ENCODE peak calls at places on chromosomes 6 and 20, in four cellular contexts. S is HepG2, A is H1, V is K562. B is an unnamed sample.

GRCh38 chr6:6972456-6972855 is 135.3 kb upstream of the RREB1 start:
- DNase-seq in S (no peak), A (no peak), V (peak), B (no peak)

GRCh38 chr6:44431118-44431725 is 43.7 kb downstream of the CDC5L start:
- DNase-seq in S (peak), A (no peak), V (peak), B (peak)

GRCh38 chr20:20489623-20490341 is 121.9 kb downstream of the INSM1 start:
- DNase-seq in S (no peak), A (no peak), V (no peak), B (no peak)

GRCh38 chr20:37714973-37715657 is 21.3 kb downstream of the CTNNBL1 start:
- DNase-seq in S (no peak), A (no peak), V (no peak), B (no peak)

GRCh38 chr6:157020398-157021266 is 243.5 kb downstream of the ARID1B start:
- DNase-seq in S (peak), A (no peak), V (peak), B (no peak)

GRCh38 chr20:53493201-53493908 is 100.3 kb downstream of the ZNF217 start:
- DNase-seq in S (no peak), A (no peak), V (no peak), B (no peak)

GRCh38 chr20:47400685-47401084 is 44.2 kb upstream of the ZMYND8 start:
- DNase-seq in S (no peak), A (no peak), V (peak), B (no peak)

GRCh38 chr6:68158256-68158655 is 476.8 kb upstream of the ADGRB3 start:
- DNase-seq in S (no peak), A (no peak), V (no peak), B (no peak)

GRCh38 chr6:82616386-82617028 is 252.9 kb downstream of the TPBG start:
- DNase-seq in S (no peak), A (no peak), V (no peak), B (no peak)

GRCh38 chr20:43462369-43463132 is 4.9 kb downstream of the SRSF6 start:
- DNase-seq in S (no peak), A (no peak), V (no peak), B (no peak)

GRCh38 chr20:43940518-43941225 is 26.0 kb downstream of the TOX2 start:
- DNase-seq in S (no peak), A (no peak), V (no peak), B (no peak)

GRCh38 chr6:72035483-72035882 is 149.1 kb downstream of the RIMS1 start:
- DNase-seq in S (no peak), A (no peak), V (no peak), B (no peak)

GRCh38 chr6:6131492-6132109 is 124.9 kb upstream of the NRN1 start:
- DNase-seq in S (peak), A (peak), V (peak), B (no peak)

GRCh38 chr6:156699017-156699421 is 78.2 kb upstream of the ARID1B start:
- DNase-seq in S (no peak), A (no peak), V (no peak), B (peak)

GRCh38 chr20:17024513-17025105 is 202.2 kb upstream of the PCSK2 start:
- DNase-seq in S (peak), A (peak), V (no peak), B (no peak)

GRCh38 chr6:81752969-81753708 is 658 bp upstream of the TENT5A start:
- DNase-seq in S (peak), A (no peak), V (peak), B (no peak)

GRCh38 chr6:11571073-11571472 is 33.5 kb downstream of the TMEM170B start:
- DNase-seq in S (no peak), A (no peak), V (no peak), B (no peak)

GRCh38 chr20:44097521-44098255 is 89.3 kb downstream of the JPH2 start:
- DNase-seq in S (peak), A (no peak), V (peak), B (no peak)

GRCh38 chr6:142786476-142786875 is 158.5 kb downstream of the HIVEP2 start:
- DNase-seq in S (no peak), A (no peak), V (no peak), B (no peak)

GRCh38 chr6:168037242-168037641 is 39.8 kb downstream of the KIF25 start:
- DNase-seq in S (peak), A (no peak), V (no peak), B (no peak)

GRCh38 chr20:19935842-19936241 is 81.3 kb upstream of the NAA20 start:
- DNase-seq in S (no peak), A (no peak), V (no peak), B (no peak)

GRCh38 chr6:74925683-74926082 is 280.2 kb downstream of the COL12A1 start:
- DNase-seq in S (no peak), A (no peak), V (no peak), B (no peak)

GRCh38 chr20:24955045-24955444 is 6.0 kb downstream of the CST7 start:
- DNase-seq in S (no peak), A (no peak), V (no peak), B (peak)

GRCh38 chr6:166572370-166573261 is 13.9 kb downstream of the RAMACL start:
- DNase-seq in S (no peak), A (peak), V (no peak), B (no peak)

GRCh38 chr20:19769516-19769915 is 11.5 kb downstream of the RIN2 start:
- DNase-seq in S (no peak), A (no peak), V (no peak), B (no peak)

GRCh38 chr6:119517428-119517827 is 167.9 kb upstream of the MAN1A1 start:
- DNase-seq in S (no peak), A (no peak), V (no peak), B (no peak)

GRCh38 chr20:34705383-34706021 is 1.4 kb downstream of the TP53INP2 start:
- DNase-seq in S (peak), A (no peak), V (peak), B (no peak)

GRCh38 chr6:42339991-42340401 is 111.7 kb downstream of the TRERF1 start:
- DNase-seq in S (no peak), A (no peak), V (no peak), B (peak)

GRCh38 chr20:16518068-16518783 is 55.0 kb downstream of the KIF16B start:
- DNase-seq in S (peak), A (no peak), V (peak), B (no peak)

GRCh38 chr6:45965787-45966186 is 49.9 kb downstream of the CLIC5 start:
- DNase-seq in S (no peak), A (no peak), V (no peak), B (no peak)

GRCh38 chr6:51618563-51618962 is 468.9 kb downstream of the PKHD1 start:
- DNase-seq in S (peak), A (no peak), V (no peak), B (no peak)

GRCh38 chr6:14452567-14453527 is 335.3 kb downstream of the CD83 start:
- DNase-seq in S (no peak), A (no peak), V (peak), B (peak)

GRCh38 chr6:160733045-160733646 is 31.1 kb downstream of the PLG start:
- DNase-seq in S (peak), A (no peak), V (peak), B (no peak)

GRCh38 chr20:14612389-14612788 is 275.0 kb upstream of the FLRT3 start:
- DNase-seq in S (no peak), A (no peak), V (no peak), B (no peak)

GRCh38 chr6:133945158-133945557 is 7.9 kb upstream of the TBPL1 start:
- DNase-seq in S (peak), A (no peak), V (no peak), B (no peak)

GRCh38 chr20:33569290-33570094 is 79.6 kb downstream of the CBFA2T2 start:
- DNase-seq in S (peak), A (no peak), V (no peak), B (no peak)

GRCh38 chr20:48919882-48920526 is 1.5 kb upstream of the ARFGEF2 start:
- DNase-seq in S (peak), A (no peak), V (peak), B (no peak)

DNA sequence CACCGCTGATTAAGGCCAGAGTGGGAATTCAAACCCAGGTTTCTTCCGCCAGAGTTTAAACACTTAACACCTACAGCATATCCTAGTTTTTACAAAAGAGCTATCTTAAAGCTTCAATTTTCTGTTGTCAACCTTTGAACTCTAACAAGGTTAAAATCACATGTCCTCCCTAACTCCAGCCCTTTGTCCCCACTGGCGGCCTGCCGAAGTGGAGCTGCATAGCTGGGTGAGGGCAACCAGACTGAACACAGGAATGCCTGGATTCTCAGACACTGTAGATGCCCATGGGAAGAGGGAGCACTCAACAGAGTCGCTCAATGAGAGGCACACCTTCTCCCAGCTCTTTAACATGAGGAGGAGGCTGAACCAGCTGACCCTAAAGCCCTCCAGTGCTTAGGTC is 59.1 kb downstream of the LRFN2 start:
- DNase-seq in S (no peak), A (no peak), V (no peak), B (no peak)
- TF ChIP-seq HDAC6 in S (no peak), A (no peak), V (no peak), B (no peak)

GRCh38 chr6:121865811-121866210 is 430.4 kb downstream of the GJA1 start:
- DNase-seq in S (no peak), A (no peak), V (no peak), B (no peak)

GRCh38 chr6:121873595-121873994 is 438.1 kb downstream of the GJA1 start:
- DNase-seq in S (peak), A (no peak), V (no peak), B (no peak)

GRCh38 chr6:121867095-121867494 is 431.6 kb downstream of the GJA1 start:
- DNase-seq in S (no peak), A (no peak), V (no peak), B (no peak)

GRCh38 chr6:121868191-121868590 is 432.7 kb downstream of the GJA1 start:
- DNase-seq in S (no peak), A (no peak), V (no peak), B (no peak)
- TF ChIP-seq HDAC6 in S (no peak), A (no peak), V (no peak), B (no peak)

GRCh38 chr6:154352898-154353585 is 3.6 kb downstream of the IPCEF1 start:
- DNase-seq in S (no peak), A (no peak), V (no peak), B (peak)
- TF ChIP-seq HDAC6 in S (no peak), A (no peak), V (no peak), B (no peak)

GRCh38 chr6:104449918-104450317 is 409.8 kb downstream of the HACE1 start:
- DNase-seq in S (peak), A (no peak), V (no peak), B (no peak)
- TF ChIP-seq HDAC6 in S (no peak), A (no peak), V (no peak), B (no peak)

GRCh38 chr6:54493138-54493537 is 184.9 kb downstream of the TINAG start:
- DNase-seq in S (no peak), A (no peak), V (no peak), B (no peak)
- TF ChIP-seq HDAC6 in S (no peak), A (no peak), V (no peak), B (no peak)

GRCh38 chr20:1375515-1375914 is 17.3 kb downstream of the FKBP1A start:
- DNase-seq in S (no peak), A (no peak), V (no peak), B (no peak)

GRCh38 chr20:1376007-1376406 is 16.8 kb downstream of the FKBP1A start:
- DNase-seq in S (no peak), A (no peak), V (no peak), B (no peak)

GRCh38 chr20:1376453-1377270 is 16.2 kb downstream of the FKBP1A start:
- DNase-seq in S (no peak), A (no peak), V (no peak), B (no peak)

GRCh38 chr20:1377341-1377871 is 15.4 kb downstream of the FKBP1A start:
- DNase-seq in S (no peak), A (no peak), V (no peak), B (no peak)

DNA sequence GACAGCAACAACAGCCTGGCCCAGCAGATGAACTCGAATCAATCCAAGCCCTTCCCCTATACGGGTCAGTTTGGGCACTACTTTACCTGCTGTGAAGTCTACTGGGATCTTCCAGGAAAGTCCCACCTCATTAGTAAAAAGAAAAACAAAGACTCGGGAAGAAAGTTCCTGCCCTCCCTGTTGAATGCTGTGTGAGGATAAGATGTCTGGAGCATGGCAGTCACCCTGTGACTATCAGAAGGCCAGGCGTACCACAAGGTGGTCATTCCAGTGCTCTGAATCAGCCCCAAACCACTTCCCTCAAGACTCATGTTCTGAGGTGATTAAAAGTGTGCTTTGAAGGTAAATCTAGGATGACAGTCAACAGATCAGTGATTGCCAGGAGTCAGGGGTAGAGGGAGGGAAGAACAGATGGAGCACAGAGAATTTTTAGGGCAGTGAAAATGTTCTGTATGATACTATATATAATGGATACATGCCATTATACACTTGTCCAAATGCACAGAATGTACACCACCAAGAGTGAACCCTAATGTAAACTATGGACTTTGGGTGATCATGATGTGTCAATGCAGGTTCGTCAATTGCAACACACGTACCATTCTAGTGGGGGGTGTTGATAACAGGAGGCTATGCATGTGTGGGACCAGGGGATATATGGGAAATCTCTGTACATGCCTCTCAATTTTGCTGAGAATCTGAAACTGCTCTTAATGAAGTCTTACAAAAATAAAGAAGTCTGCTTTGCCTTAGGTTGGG is 14.7 kb downstream of the FKBP1A start:
- DNase-seq in S (peak), A (no peak), V (peak), B (no peak)
- TF ChIP-seq HDAC6 in S (no peak), A (no peak), V (no peak), B (no peak)

DNA sequence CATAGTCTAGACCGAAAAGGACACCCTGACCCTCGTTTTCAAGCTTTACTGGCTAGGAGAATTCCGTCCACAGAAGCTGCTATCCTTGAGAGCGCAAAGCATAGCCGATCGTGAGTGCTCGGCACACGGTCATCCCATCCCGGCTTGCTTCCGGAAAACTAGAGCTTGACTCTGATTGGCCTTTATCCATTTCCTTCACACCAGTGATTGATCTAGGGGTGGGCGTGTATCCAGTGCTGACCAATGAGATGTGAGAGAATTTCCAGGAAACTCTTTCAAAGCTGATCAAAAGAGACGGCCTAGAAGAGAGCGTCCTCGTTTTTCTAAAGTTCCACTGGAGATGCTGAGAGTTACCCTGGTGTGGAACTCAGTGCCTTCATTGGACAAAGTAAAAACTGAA is 41.0 kb upstream of the NFATC2 start:
- DNase-seq in S (no peak), A (no peak), V (no peak), B (no peak)
- TF ChIP-seq HDAC6 in S (no peak), A (no peak), V (no peak), B (no peak)

GRCh38 chr6:66961191-66961590 is 1254.2 kb upstream of the EYS start:
- DNase-seq in S (no peak), A (no peak), V (no peak), B (no peak)
- TF ChIP-seq HDAC6 in S (no peak), A (no peak), V (no peak), B (no peak)